ENCODE peak calls at places on chromosomes 5 and 9, in four cellular contexts. One of them, this sample, is unnamed.

GRCh38 chr5:170585278-170585677 is 81.5 kb downstream of the KCNIP1 start:
- DNase-seq in epithelial cell of esophagus: peak
- DNase-seq in mammary epithelial cell: no peak
- DNase-seq in upper lobe of right lung: no peak
- DNase-seq in this sample: no peak

GRCh38 chr5:10423009-10423408 is 18.7 kb upstream of the ROPN1L start:
- DNase-seq in upper lobe of right lung: no peak
- DNase-seq in mammary epithelial cell: no peak
- DNase-seq in epithelial cell of esophagus: no peak
- DNase-seq in this sample: no peak

GRCh38 chr9:129878253-129878652 is 43.0 kb downstream of the USP20 start:
- DNase-seq in upper lobe of right lung: no peak
- DNase-seq in epithelial cell of esophagus: no peak
- DNase-seq in mammary epithelial cell: no peak
- DNase-seq in this sample: no peak

GRCh38 chr9:130276121-130276520 is 10.6 kb downstream of the HMCN2 start:
- DNase-seq in upper lobe of right lung: no peak
- DNase-seq in epithelial cell of esophagus: peak
- DNase-seq in mammary epithelial cell: no peak
- DNase-seq in this sample: no peak

GRCh38 chr9:76996700-76997099 is 22.8 kb upstream of the FOXB2 start:
- DNase-seq in upper lobe of right lung: no peak
- DNase-seq in mammary epithelial cell: no peak
- DNase-seq in epithelial cell of esophagus: peak
- DNase-seq in this sample: no peak

GRCh38 chr5:153654444-153654843 is 164.0 kb downstream of the GRIA1 start:
- DNase-seq in upper lobe of right lung: no peak
- DNase-seq in epithelial cell of esophagus: peak
- DNase-seq in mammary epithelial cell: peak
- DNase-seq in this sample: no peak

GRCh38 chr5:75640395-75640794 is 29.1 kb downstream of the ANKDD1B start:
- DNase-seq in upper lobe of right lung: no peak
- DNase-seq in epithelial cell of esophagus: peak
- DNase-seq in mammary epithelial cell: peak
- DNase-seq in this sample: no peak

GRCh38 chr5:179821298-179822058 is 773 bp downstream of the SQSTM1 start:
- DNase-seq in mammary epithelial cell: peak
- DNase-seq in epithelial cell of esophagus: peak
- DNase-seq in upper lobe of right lung: peak
- DNase-seq in this sample: peak

GRCh38 chr5:78783434-78784130 is 135.0 kb upstream of the LHFPL2 start:
- DNase-seq in mammary epithelial cell: no peak
- DNase-seq in upper lobe of right lung: no peak
- DNase-seq in epithelial cell of esophagus: no peak
- DNase-seq in this sample: no peak
- TF ChIP-seq CTCF in mammary epithelial cell: no peak
- TF ChIP-seq CTCF in upper lobe of right lung: no peak
- TF ChIP-seq CTCF in epithelial cell of esophagus: no peak
- TF ChIP-seq CTCF in this sample: no peak

GRCh38 chr5:113343343-113343742 is 91.4 kb downstream of the TSSK1B start:
- DNase-seq in epithelial cell of esophagus: peak
- DNase-seq in mammary epithelial cell: peak
- DNase-seq in upper lobe of right lung: no peak
- DNase-seq in this sample: no peak

GRCh38 chr5:113337515-113338140 is 97.2 kb downstream of the TSSK1B start:
- DNase-seq in upper lobe of right lung: no peak
- DNase-seq in epithelial cell of esophagus: no peak
- DNase-seq in mammary epithelial cell: no peak
- DNase-seq in this sample: no peak

GRCh38 chr5:113336975-113337374 is 97.8 kb downstream of the TSSK1B start:
- DNase-seq in epithelial cell of esophagus: peak
- DNase-seq in mammary epithelial cell: peak
- DNase-seq in upper lobe of right lung: no peak
- DNase-seq in this sample: no peak

GRCh38 chr5:113338628-113339027 is 96.2 kb downstream of the TSSK1B start:
- DNase-seq in mammary epithelial cell: no peak
- DNase-seq in upper lobe of right lung: no peak
- DNase-seq in epithelial cell of esophagus: no peak
- DNase-seq in this sample: no peak

GRCh38 chr5:113340537-113340936 is 94.3 kb downstream of the TSSK1B start:
- DNase-seq in epithelial cell of esophagus: no peak
- DNase-seq in upper lobe of right lung: no peak
- DNase-seq in mammary epithelial cell: no peak
- DNase-seq in this sample: no peak
- TF ChIP-seq CTCF in epithelial cell of esophagus: no peak
- TF ChIP-seq CTCF in upper lobe of right lung: no peak
- TF ChIP-seq CTCF in mammary epithelial cell: no peak
- TF ChIP-seq CTCF in this sample: no peak

DNA sequence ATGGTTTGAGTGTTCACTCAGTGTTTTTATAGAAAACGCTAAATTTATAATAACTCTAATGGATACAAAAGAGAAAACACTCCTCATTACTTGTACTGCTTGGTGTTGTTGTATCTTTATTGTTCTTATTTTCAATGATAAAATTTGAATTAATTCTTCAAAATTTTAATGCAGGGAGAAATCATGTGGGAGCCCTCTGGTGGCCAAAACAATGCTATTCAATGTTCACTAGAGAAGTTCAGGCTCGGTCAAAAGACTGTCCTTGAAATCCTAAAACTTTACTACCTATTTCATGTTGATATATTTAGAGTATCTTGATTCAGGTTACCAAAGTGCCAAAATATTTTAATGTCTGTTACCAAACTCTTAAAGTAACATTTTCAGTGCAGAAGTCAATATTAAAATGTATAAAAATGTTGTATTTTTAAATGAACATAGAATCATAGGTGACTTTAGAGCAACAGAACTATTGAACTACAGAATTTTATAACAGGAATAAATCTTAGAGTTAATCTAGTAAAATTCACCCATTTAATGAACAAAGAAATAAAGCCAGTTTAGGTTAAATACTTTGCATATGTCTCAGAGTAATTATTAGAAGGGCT is 1259.8 kb downstream of the PTPRD start:
- DNase-seq in epithelial cell of esophagus: peak
- DNase-seq in upper lobe of right lung: no peak
- DNase-seq in mammary epithelial cell: no peak
- DNase-seq in this sample: no peak
- TF ChIP-seq CTCF in epithelial cell of esophagus: peak
- TF ChIP-seq CTCF in upper lobe of right lung: peak
- TF ChIP-seq CTCF in mammary epithelial cell: peak
- TF ChIP-seq CTCF in this sample: peak

GRCh38 chr9:120592210-120592609 is 12.2 kb upstream of the CDK5RAP2 start:
- DNase-seq in mammary epithelial cell: no peak
- DNase-seq in epithelial cell of esophagus: no peak
- DNase-seq in upper lobe of right lung: no peak
- DNase-seq in this sample: no peak
- TF ChIP-seq CTCF in mammary epithelial cell: no peak
- TF ChIP-seq CTCF in epithelial cell of esophagus: no peak
- TF ChIP-seq CTCF in upper lobe of right lung: no peak
- TF ChIP-seq CTCF in this sample: no peak

GRCh38 chr9:38416461-38416860 is 7.8 kb downstream of the IGFBPL1 start:
- DNase-seq in epithelial cell of esophagus: no peak
- DNase-seq in mammary epithelial cell: no peak
- DNase-seq in upper lobe of right lung: no peak
- DNase-seq in this sample: no peak

GRCh38 chr9:38421498-38422211 is 2.6 kb downstream of the IGFBPL1 start:
- DNase-seq in mammary epithelial cell: no peak
- DNase-seq in epithelial cell of esophagus: no peak
- DNase-seq in upper lobe of right lung: no peak
- DNase-seq in this sample: no peak

GRCh38 chr9:38418366-38418765 is 5.9 kb downstream of the IGFBPL1 start:
- DNase-seq in upper lobe of right lung: no peak
- DNase-seq in mammary epithelial cell: no peak
- DNase-seq in epithelial cell of esophagus: no peak
- DNase-seq in this sample: no peak

GRCh38 chr9:38417003-38417965 is 7.0 kb downstream of the IGFBPL1 start:
- DNase-seq in upper lobe of right lung: no peak
- DNase-seq in mammary epithelial cell: peak
- DNase-seq in epithelial cell of esophagus: peak
- DNase-seq in this sample: no peak

DNA sequence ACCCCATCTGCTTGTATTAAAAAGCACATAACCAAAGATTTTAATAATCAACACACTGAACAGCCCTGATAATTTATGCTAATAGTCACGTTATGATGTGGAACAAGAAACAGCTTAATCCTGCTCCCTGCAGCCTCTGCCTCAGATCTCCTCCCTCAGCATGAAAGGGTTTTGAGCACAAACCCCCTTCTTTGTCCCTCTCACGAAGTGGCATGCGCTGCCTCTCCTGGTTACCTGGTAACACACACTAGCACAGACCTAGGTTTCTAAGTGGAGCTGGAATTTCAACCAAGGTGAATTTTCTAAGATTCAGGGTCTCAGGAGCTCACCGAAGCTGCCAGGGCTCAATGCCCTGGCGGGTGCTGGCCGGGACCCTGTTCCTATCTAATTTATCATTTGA is 5.0 kb downstream of the IGFBPL1 start:
- DNase-seq in upper lobe of right lung: no peak
- DNase-seq in epithelial cell of esophagus: no peak
- DNase-seq in mammary epithelial cell: no peak
- DNase-seq in this sample: no peak
- TF ChIP-seq CTCF in upper lobe of right lung: no peak
- TF ChIP-seq CTCF in epithelial cell of esophagus: no peak
- TF ChIP-seq CTCF in mammary epithelial cell: no peak
- TF ChIP-seq CTCF in this sample: no peak

DNA sequence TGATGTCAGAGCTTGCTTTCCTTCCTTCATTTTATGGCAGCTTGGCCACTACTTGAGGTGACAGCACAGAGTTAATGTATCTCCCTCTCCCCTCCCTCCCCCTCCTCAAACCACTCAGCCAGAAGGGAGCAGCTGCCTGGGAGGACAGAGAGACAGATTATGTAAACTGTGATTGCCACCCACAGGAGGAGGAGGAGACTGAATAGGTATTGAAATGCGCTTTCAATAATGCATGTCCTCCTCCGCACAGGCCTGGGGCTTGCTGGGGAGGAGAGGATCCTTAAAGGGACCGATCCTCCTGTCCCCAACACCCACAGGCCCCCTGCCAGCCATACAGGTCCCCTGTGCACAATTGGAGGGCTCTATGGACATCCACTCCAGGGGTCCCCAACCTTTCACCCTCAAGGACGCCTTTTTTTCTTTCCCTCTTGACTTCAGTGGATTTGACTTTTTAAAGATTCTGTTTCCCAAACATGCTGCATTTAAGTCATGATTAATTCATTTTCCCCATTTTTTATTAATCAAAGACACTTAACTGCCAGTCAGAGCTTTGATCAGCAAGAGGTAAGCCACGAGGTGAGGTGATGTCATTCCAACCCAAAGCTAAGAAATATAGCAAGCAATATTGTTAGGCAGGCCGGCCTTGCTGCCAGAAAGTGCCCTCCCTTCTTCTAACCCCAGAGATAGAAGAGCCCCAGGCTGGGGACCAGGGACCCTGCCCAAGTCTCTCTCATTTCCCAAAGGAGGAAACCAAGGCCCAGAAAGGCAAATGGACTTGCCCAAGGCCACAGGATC is 47.5 kb upstream of the CPLX2 start:
- DNase-seq in epithelial cell of esophagus: no peak
- DNase-seq in mammary epithelial cell: no peak
- DNase-seq in upper lobe of right lung: no peak
- DNase-seq in this sample: no peak
- TF ChIP-seq CTCF in epithelial cell of esophagus: no peak
- TF ChIP-seq CTCF in mammary epithelial cell: no peak
- TF ChIP-seq CTCF in upper lobe of right lung: no peak
- TF ChIP-seq CTCF in this sample: no peak

GRCh38 chr9:33170464-33171156 is 3.5 kb upstream of the B4GALT1 start:
- DNase-seq in epithelial cell of esophagus: peak
- DNase-seq in upper lobe of right lung: peak
- DNase-seq in mammary epithelial cell: no peak
- DNase-seq in this sample: peak
- TF ChIP-seq CTCF in epithelial cell of esophagus: peak
- TF ChIP-seq CTCF in upper lobe of right lung: peak
- TF ChIP-seq CTCF in mammary epithelial cell: peak
- TF ChIP-seq CTCF in this sample: no peak

GRCh38 chr9:132238026-132238972 is 76.4 kb downstream of the NTNG2 start:
- DNase-seq in epithelial cell of esophagus: no peak
- DNase-seq in upper lobe of right lung: peak
- DNase-seq in mammary epithelial cell: no peak
- DNase-seq in this sample: no peak

GRCh38 chr9:132235125-132235524 is 73.3 kb downstream of the NTNG2 start:
- DNase-seq in mammary epithelial cell: no peak
- DNase-seq in epithelial cell of esophagus: no peak
- DNase-seq in upper lobe of right lung: no peak
- DNase-seq in this sample: no peak

GRCh38 chr9:132235894-132236661 is 74.2 kb downstream of the NTNG2 start:
- DNase-seq in upper lobe of right lung: peak
- DNase-seq in mammary epithelial cell: peak
- DNase-seq in epithelial cell of esophagus: peak
- DNase-seq in this sample: no peak

GRCh38 chr9:132237481-132237880 is 75.6 kb downstream of the NTNG2 start:
- DNase-seq in mammary epithelial cell: no peak
- DNase-seq in upper lobe of right lung: peak
- DNase-seq in epithelial cell of esophagus: no peak
- DNase-seq in this sample: no peak

GRCh38 chr9:132236662-132237311 is 74.9 kb downstream of the NTNG2 start:
- DNase-seq in epithelial cell of esophagus: no peak
- DNase-seq in mammary epithelial cell: no peak
- DNase-seq in upper lobe of right lung: no peak
- DNase-seq in this sample: no peak
- TF ChIP-seq CTCF in epithelial cell of esophagus: no peak
- TF ChIP-seq CTCF in mammary epithelial cell: no peak
- TF ChIP-seq CTCF in upper lobe of right lung: peak
- TF ChIP-seq CTCF in this sample: no peak

GRCh38 chr9:108850293-108850897 is 5.4 kb downstream of the ACTL7B start:
- DNase-seq in upper lobe of right lung: no peak
- DNase-seq in epithelial cell of esophagus: peak
- DNase-seq in mammary epithelial cell: peak
- DNase-seq in this sample: no peak
- TF ChIP-seq CTCF in upper lobe of right lung: peak
- TF ChIP-seq CTCF in epithelial cell of esophagus: peak
- TF ChIP-seq CTCF in mammary epithelial cell: peak
- TF ChIP-seq CTCF in this sample: no peak

GRCh38 chr9:28052104-28052503 is 478.8 kb upstream of the C9orf72 start:
- DNase-seq in upper lobe of right lung: no peak
- DNase-seq in epithelial cell of esophagus: no peak
- DNase-seq in mammary epithelial cell: no peak
- DNase-seq in this sample: no peak
- TF ChIP-seq CTCF in upper lobe of right lung: no peak
- TF ChIP-seq CTCF in epithelial cell of esophagus: no peak
- TF ChIP-seq CTCF in mammary epithelial cell: no peak
- TF ChIP-seq CTCF in this sample: no peak